ENCODE peak calls at places on chromosomes 6 and 20, in four cellular contexts. E is HFF-Myc; X is activated T-helper 2 cell treated with anti-CD3 and anti-CD28 coated beads, Interferon-gamma antibody, Interleukin-2, Interleukin-4, amounts not matched to agents 10 μg/mL and 5 μg/mL and 100 μg/mL, durations not matched to agents 14 hours and 24 hours and 36 hours; F is glutamatergic neuron. C is an unnamed sample.

GRCh38 chr6:6313012-6313411 is 7.5 kb downstream of the F13A1 start:
- DNase-seq in E (no peak), X (no peak), F (no peak), C (no peak)

GRCh38 chr6:7219310-7219709 is 93.7 kb downstream of the SSR1 start:
- DNase-seq in E (no peak), X (no peak), F (no peak), C (no peak)

GRCh38 chr6:49951926-49952325 is 12.0 kb downstream of the DEFB114 start:
- DNase-seq in E (no peak), X (no peak), F (no peak), C (no peak)

GRCh38 chr6:133983099-133983939 is 30.3 kb downstream of the TBPL1 start:
- DNase-seq in E (no peak), X (peak), F (no peak), C (peak)

GRCh38 chr20:57243480-57244220 is 22.8 kb downstream of the BMP7 start:
- DNase-seq in E (no peak), X (no peak), F (no peak), C (no peak)

GRCh38 chr6:166671434-166672061 is 44.5 kb upstream of the RPS6KA2 start:
- DNase-seq in E (no peak), X (no peak), F (no peak), C (no peak)

GRCh38 chr6:167898673-167899311 is 72.1 kb downstream of the AFDN start:
- DNase-seq in E (no peak), X (no peak), F (no peak), C (no peak)

GRCh38 chr6:104983296-104983695 is 26.4 kb downstream of the LIN28B start:
- DNase-seq in E (no peak), X (no peak), F (no peak), C (no peak)

GRCh38 chr20:51691703-51692102 is 76.5 kb downstream of the ATP9A start:
- DNase-seq in E (no peak), X (no peak), F (no peak), C (no peak)

GRCh38 chr6:16514249-16514648 is 247.0 kb downstream of the ATXN1 start:
- DNase-seq in E (no peak), X (peak), F (no peak), C (peak)